ENCODE peak calls at places on chromosomes 13 and 19, in six cellular contexts. P is DND-41, S is GM23248, B is H1, U is HCT116, V is fibroblast of lung. Q is an unnamed sample.

GRCh38 chr13:39855236-39855635 is 199.8 kb downstream of the COG6 start:
- DNase-seq in S (no peak), B (no peak), V (no peak), P (no peak), U (no peak), Q (no peak)

GRCh38 chr13:44629465-44630183 is 53.5 kb upstream of the TSC22D1 start:
- DNase-seq in B (no peak), P (no peak), V (peak; percentile 90), U (no peak), S (peak; percentile 79), Q (no peak)

GRCh38 chr13:50991624-50992610 is 82.3 kb downstream of the RNASEH2B start:
- DNase-seq in S (no peak), U (no peak), B (no peak), P (peak; percentile 82), V (no peak), Q (no peak)

GRCh38 chr13:21579754-21580316 is 24.1 kb downstream of the MICU2 start:
- DNase-seq in V (peak; percentile 11), B (no peak), S (peak; percentile 4), U (no peak), P (no peak), Q (no peak)

GRCh38 chr13:113777311-113778260 is 18.6 kb downstream of the TMEM255B start:
- DNase-seq in S (peak; percentile 52), B (no peak), U (no peak), P (peak; percentile 67), V (peak; percentile 16), Q (no peak)

GRCh38 chr13:111516712-111517640 is 196.5 kb downstream of the TEX29 start:
- DNase-seq in B (no peak), S (no peak), V (no peak), P (no peak), U (no peak), Q (no peak)

GRCh38 chr13:98460519-98460918 is 116.4 kb downstream of the STK24 start:
- DNase-seq in S (no peak), U (no peak), B (no peak), P (no peak), V (no peak), Q (no peak)

GRCh38 chr19:7617735-7618134 is 11.6 kb downstream of the XAB2 start:
- DNase-seq in S (no peak), P (no peak), U (no peak), V (no peak), B (no peak), Q (no peak)

GRCh38 chr19:11418166-11418517 is 972 bp downstream of the RGL3 start:
- DNase-seq in P (no peak), B (no peak), S (no peak), U (no peak), V (no peak), Q (no peak)

GRCh38 chr19:56504581-56504980 is 3.1 kb upstream of the ZNF471 start:
- DNase-seq in U (no peak), P (no peak), S (peak; percentile 42), V (peak; percentile 65), B (no peak), Q (no peak)

GRCh38 chr13:51801631-51802099 is 2.3 kb downstream of the DHRS12 start:
- DNase-seq in U (no peak), S (peak; percentile 36), V (no peak), B (no peak), P (no peak), Q (no peak)

GRCh38 chr19:35171730-35172129 is 17.2 kb downstream of the FXYD5 start:
- DNase-seq in U (no peak), V (no peak), S (no peak), P (no peak), B (no peak), Q (no peak)

GRCh38 chr19:2524840-2525723 is 49.2 kb downstream of the GADD45B start:
- DNase-seq in P (no peak), U (peak; percentile 87), B (no peak), V (peak; percentile 75), S (peak; percentile 94), Q (peak; percentile 88)

GRCh38 chr13:30932481-30933333 is at the start of gene TEX26:
- DNase-seq in P (no peak), S (no peak), U (no peak), V (peak; percentile 44), B (peak; percentile 46), Q (no peak)

GRCh38 chr19:6287269-6287885 is 7.6 kb upstream of the MLLT1 start:
- DNase-seq in U (no peak), P (peak; percentile 32), B (no peak), S (peak; percentile 25), V (no peak), Q (no peak)
- TF ChIP-seq EZH2 in U (no peak), P (no peak), B (no peak), S (no peak), V (no peak), Q (no peak)

DNA sequence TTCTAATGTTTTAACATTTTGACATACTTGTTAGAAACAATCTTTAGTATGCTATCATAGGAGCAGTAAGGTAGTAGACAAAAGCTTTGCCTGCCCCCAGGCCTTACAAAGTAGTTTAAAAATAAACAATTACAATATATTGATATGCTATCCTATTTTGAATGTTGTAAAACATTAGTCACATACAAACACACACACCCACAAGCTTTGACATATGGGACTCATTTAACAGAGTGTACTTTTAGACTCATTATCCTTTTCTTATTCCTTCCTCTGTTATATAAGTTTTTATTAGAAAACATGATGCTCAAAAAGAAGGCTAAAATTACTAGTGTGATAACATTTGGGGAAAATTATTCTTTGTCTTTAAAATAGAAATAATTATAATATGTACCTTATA is 33.5 kb downstream of the UCHL3 start:
- DNase-seq in P (no peak), V (no peak), S (no peak), U (no peak), B (no peak), Q (no peak)
- H3K27me3 ChIP-seq in P (no peaks in the 10 kb centered on the region), V (no peaks in the 10 kb centered on the region), S (no peaks in the 10 kb centered on the region), U (no peaks in the 10 kb centered on the region), B (no peaks in the 10 kb centered on the region), Q (no peaks in the 10 kb centered on the region)

DNA sequence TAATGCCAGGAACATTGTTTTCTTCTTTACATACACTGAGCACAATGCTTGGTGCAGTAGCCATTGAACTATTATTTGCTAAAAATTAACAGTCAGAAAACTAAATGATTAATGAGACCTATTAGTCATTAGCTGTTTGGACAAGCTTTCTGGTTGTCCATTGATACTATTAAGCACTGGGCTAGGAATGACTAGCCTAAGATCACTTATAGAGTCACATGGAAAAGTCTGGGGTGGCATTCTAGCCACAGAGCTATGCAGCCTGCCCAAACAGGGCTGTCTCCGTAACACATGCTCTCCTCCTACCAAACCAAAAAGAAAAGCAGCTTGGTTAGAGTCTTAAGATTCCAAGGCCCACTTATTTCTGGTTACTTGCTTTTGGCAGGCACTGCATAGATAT is 193.5 kb upstream of the NBEA start:
- DNase-seq in S (no peak), B (no peak), P (no peak), U (no peak), V (peak; percentile 76), Q (no peak)
- TF ChIP-seq EZH2 in S (no peak), B (no peak), P (no peak), U (no peak), V (no peak), Q (no peak)

DNA sequence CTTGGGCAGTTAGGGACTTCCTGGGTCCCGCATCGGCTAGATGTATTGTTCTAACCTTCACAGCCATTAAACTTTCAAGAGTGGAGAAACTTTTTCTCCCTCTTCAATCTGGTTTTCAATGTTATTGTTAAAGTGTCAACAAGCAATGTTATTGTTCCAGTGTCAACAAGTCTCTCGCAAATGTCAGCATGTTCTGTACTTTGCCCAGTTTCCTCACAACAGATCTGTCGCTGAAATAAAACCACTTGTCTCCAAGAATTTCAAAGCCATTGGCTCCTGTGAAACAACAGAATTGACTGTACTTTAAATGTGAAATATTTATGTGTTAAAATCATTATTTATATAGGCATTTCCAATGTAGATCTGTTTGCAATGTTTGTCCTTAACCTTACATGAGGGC is 138.0 kb downstream of the ITGBL1 start:
- DNase-seq in U (no peak), P (no peak), V (no peak), B (no peak), S (no peak), Q (no peak)
- H3K27me3 ChIP-seq in U (no peaks in the 10 kb centered on the region), P (no peaks in the 10 kb centered on the region), V (no peaks in the 10 kb centered on the region), B (no peaks in the 10 kb centered on the region), S (no peaks in the 10 kb centered on the region), Q (no peaks in the 10 kb centered on the region)

GRCh38 chr13:25469179-25469545 is 97.4 kb downstream of the ATP8A2 start:
- DNase-seq in S (no peak), P (no peak), B (no peak), V (no peak), U (no peak), Q (no peak)
- TF ChIP-seq EZH2 in S (no peak), P (no peak), B (no peak), V (no peak), U (no peak), Q (no peak)

GRCh38 chr19:50722248-50723013 is 733 bp upstream of the CLEC11A start:
- DNase-seq in V (no peak), B (no peak), P (no peak), S (peak; percentile 69), U (no peak), Q (no peak)

GRCh38 chr19:50720181-50720920 is 749 bp upstream of the SHANK1 start:
- DNase-seq in S (peak; percentile 48), U (no peak), B (no peak), V (no peak), P (no peak), Q (no peak)

GRCh38 chr19:50723069-50723468 is at the start of gene CLEC11A:
- DNase-seq in U (no peak), V (no peak), B (no peak), S (peak; percentile 92), P (peak; percentile 47), Q (no peak)

GRCh38 chr19:50720921-50721291 is 1.3 kb upstream of the SHANK1 start:
- DNase-seq in B (no peak), V (no peak), P (peak; percentile 49), U (no peak), S (peak; percentile 94), Q (no peak)

DNA sequence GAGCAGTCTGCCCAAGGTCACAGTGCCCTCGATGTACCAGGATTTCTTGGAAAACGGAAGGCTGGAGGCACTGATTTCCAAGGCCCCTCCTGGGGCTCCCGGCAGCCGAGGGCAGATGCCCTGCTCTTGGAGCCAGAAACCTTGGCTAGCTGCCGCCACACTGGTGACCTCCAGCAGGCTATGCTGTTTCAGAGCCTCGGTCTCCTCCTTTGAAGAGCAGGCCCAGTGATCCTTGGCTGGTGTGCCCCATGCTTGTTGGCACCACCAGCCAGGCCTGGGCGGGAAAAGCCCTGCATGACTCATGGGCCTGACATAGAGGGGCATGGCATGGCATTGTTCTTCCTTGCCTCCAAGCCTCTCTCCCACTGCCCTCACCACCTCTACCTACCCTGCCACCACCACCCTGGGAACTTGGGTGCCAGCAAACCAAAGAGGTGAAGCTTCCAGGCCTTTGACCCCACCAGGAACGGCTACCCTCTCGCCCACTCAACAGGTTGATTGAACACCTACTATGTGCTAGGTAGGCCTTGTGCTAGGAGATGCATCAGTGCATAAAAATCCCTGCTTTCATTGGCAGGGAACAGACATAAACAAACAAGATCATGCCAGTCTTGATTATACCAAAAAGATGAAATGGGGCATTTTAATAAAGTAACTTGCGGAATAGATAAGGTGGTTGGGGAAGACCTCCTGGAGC is 1.6 kb upstream of the CLEC11A start:
- DNase-seq in P (no peak), V (no peak), S (peak; percentile 35), B (no peak), U (no peak), Q (no peak)
- H3K27me3 ChIP-seq in P (peaks cover 61% of the 10 kb centered on the region), V (no peaks in the 10 kb centered on the region), S (no peaks in the 10 kb centered on the region), B (peaks cover 36% of the 10 kb centered on the region), U (no peaks in the 10 kb centered on the region), Q (peaks cover 46% of the 10 kb centered on the region)